ENCODE peak calls at places on chromosomes 11 and 22, in ten cellular contexts. K, N, C, P, U, V, S, Z, I and M are unnamed samples.

GRCh38 chr11:116404143-116404800 is 368.5 kb downstream of the BUD13 start:
- DNase-seq in K (no peak), N (no peak), C (no peak), P (no peak), U (no peak), V (no peak), S (no peak), Z (peak), I (no peak), M (no peak)

GRCh38 chr11:77173494-77173893 is 45.4 kb downstream of the MYO7A start:
- DNase-seq in K (no peak), N (no peak), C (no peak), P (no peak), U (no peak), V (no peak), S (no peak), Z (no peak), I (peak), M (no peak)

GRCh38 chr11:44243633-44244343 is 66.2 kb downstream of the ALX4 start:
- DNase-seq in K (peak), N (peak), C (no peak), P (peak), U (no peak), V (peak), S (peak), Z (peak), I (peak), M (peak)

GRCh38 chr11:120952503-120953229 is 71.2 kb upstream of the TBCEL start:
- DNase-seq in K (peak), N (peak), C (peak), P (peak), U (peak), V (peak), S (peak), Z (peak), I (peak), M (peak)

GRCh38 chr11:77126861-77127673 is 979 bp upstream of the MYO7A start:
- DNase-seq in K (peak), N (no peak), C (peak), P (peak), U (no peak), V (peak), S (peak), Z (peak), I (peak), M (no peak)

GRCh38 chr11:103525069-103525468 is 415.8 kb downstream of the DYNC2H1 start:
- DNase-seq in K (no peak), N (peak), C (peak), P (no peak), U (no peak), V (peak), S (no peak), Z (no peak), I (peak), M (peak)

GRCh38 chr11:76692956-76693355 is 22.4 kb upstream of the LRRC32 start:
- DNase-seq in K (no peak), N (no peak), C (no peak), P (no peak), U (no peak), V (no peak), S (no peak), Z (no peak), I (no peak), M (no peak)

GRCh38 chr11:23226331-23226909 is 366.1 kb upstream of the CCDC179 start:
- DNase-seq in K (no peak), N (peak), C (no peak), P (no peak), U (no peak), V (peak), S (no peak), Z (no peak), I (no peak), M (peak)

GRCh38 chr22:38056969-38057841 is at the start of gene PICK1:
- DNase-seq in K (peak), N (peak), C (peak), P (peak), U (peak), V (peak), S (peak), Z (peak), I (peak), M (peak)

GRCh38 chr11:93490996-93491618 is 52.1 kb downstream of the SMCO4 start:
- DNase-seq in K (peak), N (no peak), C (no peak), P (no peak), U (no peak), V (no peak), S (no peak), Z (no peak), I (no peak), M (no peak)

GRCh38 chr22:36746571-36746970 is 29.3 kb downstream of the IFT27 start:
- DNase-seq in K (peak), N (no peak), C (no peak), P (no peak), U (no peak), V (no peak), S (no peak), Z (no peak), I (no peak), M (no peak)

GRCh38 chr22:47165338-47165931 is 403.0 kb downstream of the TBC1D22A start:
- DNase-seq in K (peak), N (no peak), C (no peak), P (no peak), U (no peak), V (no peak), S (no peak), Z (no peak), I (no peak), M (no peak)

GRCh38 chr11:61370349-61371005 is 8.3 kb downstream of the TMEM138 start:
- DNase-seq in K (no peak), N (peak), C (no peak), P (no peak), U (no peak), V (peak), S (no peak), Z (no peak), I (no peak), M (no peak)

GRCh38 chr22:45503816-45504702 is 1.4 kb downstream of the FBLN1 start:
- DNase-seq in K (peak), N (peak), C (no peak), P (no peak), U (no peak), V (peak), S (peak), Z (peak), I (no peak), M (peak)

GRCh38 chr11:134802116-134802515 is 390.1 kb upstream of the B3GAT1 start:
- DNase-seq in K (no peak), N (no peak), C (no peak), P (no peak), U (no peak), V (no peak), S (peak), Z (peak), I (no peak), M (no peak)

GRCh38 chr11:7511405-7511804 is 2.4 kb upstream of the PPFIBP2 start:
- DNase-seq in K (no peak), N (no peak), C (no peak), P (no peak), U (no peak), V (no peak), S (no peak), Z (no peak), I (peak), M (no peak)

GRCh38 chr11:95498731-95499396 is 267.9 kb upstream of the SESN3 start:
- DNase-seq in K (peak), N (no peak), C (peak), P (peak), U (no peak), V (no peak), S (peak), Z (peak), I (no peak), M (peak)
- H3K4me2 ChIP-seq in K (no peak), N (peak), C (no peak), P (peak), U (no peak), V (no peak), S (no peak), Z (peak), I (no peak), M (no peak)

DNA sequence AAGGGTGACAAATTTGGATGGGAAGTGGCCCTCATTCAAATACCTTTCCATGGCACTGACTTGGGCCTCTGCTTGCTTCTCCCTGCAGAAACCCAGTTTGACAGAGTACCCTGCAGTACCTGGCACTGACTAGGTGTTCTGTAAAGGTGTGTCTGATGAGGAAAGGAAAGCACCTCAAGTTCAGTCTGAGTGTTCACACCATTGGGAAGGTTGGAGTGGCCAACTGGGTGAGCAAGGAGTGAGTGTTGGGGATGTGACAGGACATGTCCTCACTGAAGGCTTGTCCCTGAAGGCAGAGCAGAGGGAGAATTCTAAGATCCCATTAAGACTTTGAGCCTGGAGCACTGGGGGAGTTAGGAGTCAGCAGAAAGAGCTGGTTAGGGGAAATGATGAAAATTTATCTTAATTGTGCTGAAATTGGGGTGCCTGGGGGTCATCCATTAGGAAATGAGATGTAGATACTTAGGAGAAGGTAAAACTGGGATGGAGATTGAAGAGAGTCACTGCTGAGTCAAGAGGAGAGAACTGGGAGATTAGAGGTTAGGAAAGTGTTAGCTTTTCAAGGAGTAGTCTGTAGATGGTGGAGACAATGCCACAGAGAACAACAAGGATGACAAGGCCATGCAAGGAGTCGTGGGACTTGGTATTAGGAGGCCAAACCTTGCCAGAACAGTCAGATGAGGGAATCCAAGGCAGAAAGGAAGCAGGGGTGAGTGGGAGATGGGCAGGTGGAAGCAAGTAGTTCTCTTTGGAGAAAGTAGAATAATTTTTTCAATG is 6.1 kb downstream of the SREBF2 start:
- DNase-seq in K (no peak), N (no peak), C (no peak), P (no peak), U (no peak), V (no peak), S (no peak), Z (no peak), I (no peak), M (no peak)
- H3K4me2 ChIP-seq in K (no peak), N (no peak), C (no peak), P (no peak), U (no peak), V (no peak), S (no peak), Z (no peak), I (no peak), M (no peak)

GRCh38 chr11:68038718-68039525 is at the start of gene TCIRG1:
- DNase-seq in K (peak), N (peak), C (peak), P (peak), U (peak), V (peak), S (peak), Z (peak), I (peak), M (peak)
- H3K4me2 ChIP-seq in K (peak), N (peak), C (peak), P (peak), U (peak), V (peak), S (peak), Z (peak), I (peak), M (peak)

GRCh38 chr11:9802291-9802861 is 138.5 kb downstream of the SWAP70 start:
- DNase-seq in K (no peak), N (peak), C (no peak), P (no peak), U (no peak), V (peak), S (no peak), Z (no peak), I (no peak), M (peak)
- H3K4me2 ChIP-seq in K (no peak), N (peak), C (no peak), P (peak), U (no peak), V (peak), S (no peak), Z (no peak), I (no peak), M (no peak)

DNA sequence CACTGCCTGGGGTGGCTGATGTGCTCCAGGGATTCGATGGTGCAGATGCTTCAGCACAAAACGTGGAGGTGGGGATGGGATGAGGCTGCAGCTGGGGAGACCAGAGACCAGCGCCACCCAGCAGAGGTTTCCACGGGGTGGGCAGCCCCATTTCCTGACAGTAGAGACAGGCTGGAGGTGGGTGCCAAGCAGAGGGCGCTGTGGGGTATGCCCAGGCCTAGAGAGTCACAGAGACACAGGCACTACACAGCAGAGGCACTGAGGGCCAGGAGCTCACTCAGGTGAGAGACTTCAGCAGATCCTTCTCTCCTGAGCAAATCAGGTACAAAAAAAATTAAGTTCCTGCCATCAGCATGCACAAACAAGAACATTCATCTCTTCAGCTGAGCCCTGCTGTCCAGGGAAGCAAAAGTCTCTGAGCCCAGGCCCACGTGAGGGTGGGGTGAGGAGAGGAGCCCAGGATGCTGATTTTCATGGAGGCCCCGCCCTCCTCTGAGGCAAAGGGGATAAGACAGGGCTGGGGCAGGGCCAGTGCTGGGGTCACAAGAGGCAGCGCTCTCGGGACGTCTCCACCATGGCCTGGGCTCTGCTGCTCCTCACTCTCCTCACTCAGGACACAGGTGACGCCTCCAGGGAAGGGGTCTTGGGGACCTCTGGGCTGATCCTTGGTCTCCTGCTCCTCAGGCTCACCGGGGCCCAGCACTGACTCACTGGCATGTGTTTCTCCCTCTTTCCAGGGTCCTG is 53.1 kb downstream of the GGTLC2 start:
- DNase-seq in K (peak), N (no peak), C (no peak), P (no peak), U (no peak), V (no peak), S (no peak), Z (no peak), I (no peak), M (no peak)
- H3K4me2 ChIP-seq in K (no peak), N (no peak), C (no peak), P (no peak), U (no peak), V (no peak), S (no peak), Z (no peak), I (no peak), M (no peak)